ENCODE peak calls at places on chromosomes 11 and 22, in four cellular contexts. One of them, this sample, is unnamed.

GRCh38 chr11:115657586-115657985 is 153.4 kb upstream of the CADM1 start:
- DNase-seq in HCT116: no peak
- DNase-seq in adrenal gland: no peak
- DNase-seq in heart left ventricle: no peak
- DNase-seq in this sample: no peak

GRCh38 chr22:25111579-25112517 is 87.8 kb upstream of the CRYBB3 start:
- DNase-seq in HCT116: no peak
- DNase-seq in heart left ventricle: peak
- DNase-seq in adrenal gland: peak
- DNase-seq in this sample: peak

GRCh38 chr22:44375451-44375850 is 62.7 kb upstream of the SHISAL1 start:
- DNase-seq in adrenal gland: no peak
- DNase-seq in HCT116: no peak
- DNase-seq in heart left ventricle: no peak
- DNase-seq in this sample: no peak

GRCh38 chr11:122229611-122230386 is 113.8 kb upstream of the BLID start:
- DNase-seq in adrenal gland: no peak
- DNase-seq in heart left ventricle: peak
- DNase-seq in HCT116: no peak
- DNase-seq in this sample: no peak

GRCh38 chr22:30649430-30650007 is 13.9 kb downstream of the SLC35E4 start:
- DNase-seq in HCT116: peak
- DNase-seq in heart left ventricle: peak
- DNase-seq in adrenal gland: no peak
- DNase-seq in this sample: peak

GRCh38 chr22:43945632-43946390 is 9.4 kb upstream of the SAMM50 start:
- DNase-seq in heart left ventricle: peak
- DNase-seq in HCT116: peak
- DNase-seq in adrenal gland: peak
- DNase-seq in this sample: no peak

GRCh38 chr22:38881464-38881871 is 9.5 kb upstream of the CBX6 start:
- DNase-seq in adrenal gland: peak
- DNase-seq in heart left ventricle: no peak
- DNase-seq in HCT116: no peak
- DNase-seq in this sample: peak

GRCh38 chr11:3107608-3108182 is 50.5 kb upstream of the CARS1 start:
- DNase-seq in adrenal gland: peak
- DNase-seq in heart left ventricle: no peak
- DNase-seq in HCT116: no peak
- DNase-seq in this sample: no peak

GRCh38 chr11:118239509-118239908 is 12.7 kb downstream of the MPZL3 start:
- DNase-seq in adrenal gland: no peak
- DNase-seq in HCT116: no peak
- DNase-seq in heart left ventricle: no peak
- DNase-seq in this sample: no peak

GRCh38 chr11:46367244-46367915 is 14.1 kb upstream of the MDK start:
- DNase-seq in heart left ventricle: peak
- DNase-seq in HCT116: no peak
- DNase-seq in adrenal gland: peak
- DNase-seq in this sample: peak

GRCh38 chr11:34028407-34028804 is 23.1 kb upstream of the CAPRIN1 start:
- DNase-seq in HCT116: no peak
- DNase-seq in adrenal gland: no peak
- DNase-seq in heart left ventricle: peak
- DNase-seq in this sample: peak

GRCh38 chr11:75734491-75735180 is 17.0 kb downstream of the MOGAT2 start:
- DNase-seq in heart left ventricle: no peak
- DNase-seq in adrenal gland: peak
- DNase-seq in HCT116: no peak
- DNase-seq in this sample: peak

GRCh38 chr11:45805305-45806071 is 539 bp downstream of the SLC35C1 start:
- DNase-seq in HCT116: no peak
- DNase-seq in heart left ventricle: peak
- DNase-seq in adrenal gland: peak
- DNase-seq in this sample: peak

GRCh38 chr11:73245461-73245860 is 26.7 kb upstream of the P2RY6 start:
- DNase-seq in heart left ventricle: no peak
- DNase-seq in adrenal gland: no peak
- DNase-seq in HCT116: no peak
- DNase-seq in this sample: no peak

GRCh38 chr11:73260127-73260457 is 12.0 kb upstream of the P2RY6 start:
- DNase-seq in HCT116: no peak
- DNase-seq in adrenal gland: no peak
- DNase-seq in heart left ventricle: no peak
- DNase-seq in this sample: no peak

GRCh38 chr22:29780781-29781676 is 13.9 kb downstream of the UQCR10 start:
- DNase-seq in HCT116: no peak
- DNase-seq in adrenal gland: no peak
- DNase-seq in heart left ventricle: no peak
- DNase-seq in this sample: no peak

GRCh38 chr11:36362902-36363301 is 66.8 kb downstream of the PRR5L start:
- DNase-seq in heart left ventricle: no peak
- DNase-seq in adrenal gland: no peak
- DNase-seq in HCT116: no peak
- DNase-seq in this sample: no peak

GRCh38 chr11:33391188-33391892 is 134.2 kb downstream of the HIPK3 start:
- DNase-seq in heart left ventricle: no peak
- DNase-seq in HCT116: no peak
- DNase-seq in adrenal gland: no peak
- DNase-seq in this sample: no peak

GRCh38 chr11:32316846-32317525 is 118.4 kb downstream of the WT1 start:
- DNase-seq in adrenal gland: no peak
- DNase-seq in HCT116: no peak
- DNase-seq in heart left ventricle: no peak
- DNase-seq in this sample: no peak

GRCh38 chr22:47154621-47155081 is 392.2 kb downstream of the TBC1D22A start:
- DNase-seq in heart left ventricle: peak
- DNase-seq in HCT116: no peak
- DNase-seq in adrenal gland: peak
- DNase-seq in this sample: no peak

GRCh38 chr11:75279273-75279672 is 38.7 kb downstream of the TPBGL start:
- DNase-seq in HCT116: no peak
- DNase-seq in adrenal gland: no peak
- DNase-seq in heart left ventricle: peak
- DNase-seq in this sample: no peak

GRCh38 chr11:78350646-78351165 is 66.9 kb downstream of the GAB2 start:
- DNase-seq in HCT116: no peak
- DNase-seq in adrenal gland: no peak
- DNase-seq in heart left ventricle: peak
- DNase-seq in this sample: peak

GRCh38 chr11:115324569-115325432 is 179.4 kb downstream of the CADM1 start:
- DNase-seq in adrenal gland: peak
- DNase-seq in HCT116: no peak
- DNase-seq in heart left ventricle: no peak
- DNase-seq in this sample: peak

GRCh38 chr11:114257621-114258558 is 38.3 kb upstream of the NNMT start:
- DNase-seq in heart left ventricle: peak
- DNase-seq in HCT116: no peak
- DNase-seq in adrenal gland: peak
- DNase-seq in this sample: peak
- TF ChIP-seq CTCF in heart left ventricle: peak
- TF ChIP-seq CTCF in HCT116: no peak
- TF ChIP-seq CTCF in adrenal gland: peak
- TF ChIP-seq CTCF in this sample: peak

GRCh38 chr11:844693-845644 is 2.3 kb downstream of the TSPAN4 start:
- DNase-seq in adrenal gland: peak
- DNase-seq in HCT116: no peak
- DNase-seq in heart left ventricle: peak
- DNase-seq in this sample: peak
- H3K4me3 ChIP-seq in adrenal gland: peak
- H3K4me3 ChIP-seq in HCT116: peak
- H3K4me3 ChIP-seq in heart left ventricle: peak
- H3K4me3 ChIP-seq in this sample: peak

GRCh38 chr11:105155679-105156078 is 16.1 kb upstream of the CARD18 start:
- DNase-seq in heart left ventricle: no peak
- DNase-seq in HCT116: no peak
- DNase-seq in adrenal gland: no peak
- DNase-seq in this sample: no peak

GRCh38 chr11:105152556-105152955 is 13.0 kb upstream of the CARD18 start:
- DNase-seq in heart left ventricle: no peak
- DNase-seq in adrenal gland: no peak
- DNase-seq in HCT116: no peak
- DNase-seq in this sample: no peak

GRCh38 chr11:105153392-105153791 is 13.8 kb upstream of the CARD18 start:
- DNase-seq in adrenal gland: no peak
- DNase-seq in heart left ventricle: no peak
- DNase-seq in HCT116: no peak
- DNase-seq in this sample: no peak

GRCh38 chr11:105149477-105149876 is 9.9 kb upstream of the CARD18 start:
- DNase-seq in HCT116: no peak
- DNase-seq in adrenal gland: no peak
- DNase-seq in heart left ventricle: no peak
- DNase-seq in this sample: no peak

GRCh38 chr11:105151936-105152554 is 12.5 kb upstream of the CARD18 start:
- DNase-seq in adrenal gland: no peak
- DNase-seq in HCT116: no peak
- DNase-seq in heart left ventricle: no peak
- DNase-seq in this sample: no peak
- TF ChIP-seq POLR2A in adrenal gland: no peak
- TF ChIP-seq POLR2A in HCT116: no peak
- TF ChIP-seq POLR2A in heart left ventricle: no peak
- TF ChIP-seq POLR2A in this sample: no peak

DNA sequence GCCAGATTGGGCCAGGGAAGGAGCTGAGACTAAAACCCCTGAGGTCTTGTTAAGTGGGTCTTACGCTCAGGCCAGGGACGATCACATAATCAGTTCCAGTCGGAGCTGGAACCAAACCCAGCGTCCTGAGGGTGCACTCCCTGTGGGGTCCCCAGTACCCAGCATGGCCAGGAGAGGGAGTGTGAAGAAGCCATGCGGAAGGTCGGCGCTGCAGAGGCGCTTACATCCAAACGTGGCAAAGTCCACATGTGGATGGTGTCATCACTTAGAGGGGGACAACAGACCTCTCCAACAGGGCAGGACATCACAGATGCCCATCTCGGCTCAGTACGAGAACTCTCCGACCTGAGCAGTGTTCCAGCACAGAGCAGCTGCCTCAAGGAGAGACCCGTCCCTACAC is 8.3 kb downstream of the ATP5MGL start:
- DNase-seq in adrenal gland: no peak
- DNase-seq in HCT116: no peak
- DNase-seq in heart left ventricle: no peak
- DNase-seq in this sample: no peak
- TF ChIP-seq CTCF in adrenal gland: peak
- TF ChIP-seq CTCF in HCT116: peak
- TF ChIP-seq CTCF in heart left ventricle: no peak
- TF ChIP-seq CTCF in this sample: peak

DNA sequence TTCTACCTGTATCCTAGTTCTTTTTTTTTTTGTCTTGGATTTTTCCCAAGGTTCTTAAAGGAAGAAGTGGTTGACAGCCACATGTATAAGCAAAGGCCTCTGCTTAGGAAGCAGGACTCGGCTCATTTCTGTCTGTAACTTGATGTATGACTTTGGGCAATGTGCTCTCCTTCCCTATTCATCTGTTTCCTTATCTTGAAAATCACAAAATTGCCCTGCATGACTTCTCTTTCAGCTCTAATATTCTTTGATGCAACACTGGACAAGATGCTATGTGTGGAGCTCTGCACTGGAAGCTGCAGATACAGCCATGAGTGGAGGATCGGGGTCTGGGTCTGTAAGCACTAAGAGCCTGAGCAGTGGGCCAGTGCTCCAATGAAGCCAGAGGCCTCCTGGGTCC is 54.7 kb upstream of the ME3 start:
- DNase-seq in adrenal gland: no peak
- DNase-seq in heart left ventricle: no peak
- DNase-seq in HCT116: no peak
- DNase-seq in this sample: no peak
- H3K4me3 ChIP-seq in adrenal gland: no peak
- H3K4me3 ChIP-seq in heart left ventricle: no peak
- H3K4me3 ChIP-seq in HCT116: no peak
- H3K4me3 ChIP-seq in this sample: no peak

DNA sequence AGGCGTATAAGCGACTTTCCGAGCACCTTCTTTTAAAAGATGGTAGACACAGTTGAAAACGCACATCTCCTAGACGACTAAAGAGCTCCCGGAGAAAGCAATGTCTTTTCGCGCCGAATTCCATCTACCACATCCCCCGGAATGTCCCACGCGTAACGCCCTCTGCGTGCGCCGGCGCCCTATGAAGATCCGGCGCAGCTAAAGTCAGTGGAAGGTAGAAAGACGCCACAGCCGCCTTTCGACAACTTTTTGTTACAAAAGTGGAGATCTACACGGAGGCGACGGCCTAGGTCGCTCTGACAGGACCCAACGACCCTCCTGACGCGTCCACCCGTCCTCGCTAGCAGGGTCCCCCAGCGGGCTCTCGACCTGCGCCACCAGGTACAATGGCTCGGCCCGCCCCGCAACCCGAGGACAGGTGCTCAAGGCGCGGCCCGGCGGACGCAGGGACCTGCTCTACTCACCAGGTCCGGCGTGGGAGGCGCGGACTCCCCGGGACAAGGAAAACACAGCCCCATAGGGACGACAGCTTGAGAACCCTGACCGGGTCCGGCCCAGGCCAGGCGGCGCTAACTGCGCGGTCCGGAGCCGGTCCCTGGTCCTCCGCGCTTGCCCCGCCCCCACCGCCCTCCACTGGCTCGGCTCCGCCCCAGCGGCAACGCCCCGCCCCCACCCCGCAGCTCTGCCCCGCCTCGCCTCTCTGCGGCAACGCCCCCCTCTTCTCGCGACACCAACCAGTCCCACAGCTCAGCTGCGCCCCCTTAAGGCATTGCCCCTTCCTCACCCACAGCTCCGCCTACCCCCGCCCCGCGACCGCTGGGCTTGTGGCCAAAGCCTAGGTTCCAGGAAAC is at the start of gene SVIP:
- DNase-seq in adrenal gland: peak
- DNase-seq in heart left ventricle: peak
- DNase-seq in HCT116: peak
- DNase-seq in this sample: peak
- TF ChIP-seq POLR2A in adrenal gland: peak
- TF ChIP-seq POLR2A in heart left ventricle: peak
- TF ChIP-seq POLR2A in HCT116: peak
- TF ChIP-seq POLR2A in this sample: peak

DNA sequence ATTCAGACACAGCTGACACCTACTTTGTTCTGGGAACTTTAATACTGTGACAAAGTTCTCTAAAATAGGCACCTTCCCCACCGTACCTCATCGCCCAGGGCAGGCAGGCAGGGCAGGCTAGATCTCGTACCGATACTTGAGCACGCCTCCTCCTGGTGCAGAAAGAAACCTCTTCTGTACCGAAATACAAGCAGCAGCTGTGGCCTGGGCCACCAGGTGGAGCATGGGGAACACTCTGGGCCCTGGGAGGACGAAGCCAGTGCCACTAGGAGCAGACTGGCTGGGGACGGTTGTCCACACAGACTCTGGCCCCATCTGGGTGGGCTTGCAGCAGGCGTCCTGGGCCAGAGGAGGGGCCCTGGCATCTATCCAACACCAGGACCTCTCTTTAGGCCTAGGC is 12.8 kb downstream of the PMM1 start:
- DNase-seq in adrenal gland: peak
- DNase-seq in HCT116: peak
- DNase-seq in heart left ventricle: peak
- DNase-seq in this sample: no peak
- TF ChIP-seq CTCF in adrenal gland: peak
- TF ChIP-seq CTCF in HCT116: peak
- TF ChIP-seq CTCF in heart left ventricle: peak
- TF ChIP-seq CTCF in this sample: no peak

GRCh38 chr11:111913031-111913861 is 712 bp downstream of the HSPB2 start:
- DNase-seq in adrenal gland: no peak
- DNase-seq in HCT116: no peak
- DNase-seq in heart left ventricle: peak
- DNase-seq in this sample: peak
- H3K4me3 ChIP-seq in adrenal gland: peak
- H3K4me3 ChIP-seq in HCT116: no peak
- H3K4me3 ChIP-seq in heart left ventricle: peak
- H3K4me3 ChIP-seq in this sample: peak

This sample was measured in gastrocnemius medialis.